ENCODE peak calls at places on chromosomes 12 and 14, in six cellular contexts. One of them, this sample, is unnamed.
A peak's percentile ranks its signal among the peaks of the same experiment; 100 is the strongest.

GRCh38 chr12:46693034-46693433 is 132.8 kb downstream of the SLC38A4 start:
- DNase-seq in H1: no peak
- DNase-seq in mesendoderm: no peak
- DNase-seq in mesenchymal stem cell: no peak
- DNase-seq in neuronal stem cell: no peak
- DNase-seq in IMR-90: no peak
- DNase-seq in this sample: no peak

GRCh38 chr12:29655861-29656260 is 127.9 kb downstream of the TMTC1 start:
- DNase-seq in mesenchymal stem cell: no peak
- DNase-seq in H1: no peak
- DNase-seq in IMR-90: peak; percentile 6
- DNase-seq in neuronal stem cell: no peak
- DNase-seq in mesendoderm: no peak
- DNase-seq in this sample: no peak

GRCh38 chr12:104825408-104825807 is 132.7 kb downstream of the SLC41A2 start:
- DNase-seq in IMR-90: peak; percentile 6
- DNase-seq in H1: no peak
- DNase-seq in neuronal stem cell: no peak
- DNase-seq in mesenchymal stem cell: peak; percentile 12
- DNase-seq in mesendoderm: peak; percentile 45
- DNase-seq in this sample: no peak

GRCh38 chr14:71454513-71455332 is 477.5 kb upstream of the RGS6 start:
- DNase-seq in neuronal stem cell: no peak
- DNase-seq in H1: no peak
- DNase-seq in mesendoderm: no peak
- DNase-seq in mesenchymal stem cell: no peak
- DNase-seq in IMR-90: no peak
- DNase-seq in this sample: no peak

GRCh38 chr12:47411961-47412360 is 293.9 kb downstream of the RPAP3 start:
- DNase-seq in H1: no peak
- DNase-seq in mesendoderm: no peak
- DNase-seq in neuronal stem cell: no peak
- DNase-seq in mesenchymal stem cell: no peak
- DNase-seq in IMR-90: peak; percentile 18
- DNase-seq in this sample: no peak

GRCh38 chr14:78921856-78922255 is 751.7 kb downstream of the NRXN3 start:
- DNase-seq in neuronal stem cell: no peak
- DNase-seq in IMR-90: peak; percentile 88
- DNase-seq in mesenchymal stem cell: peak; percentile 52
- DNase-seq in mesendoderm: peak; percentile 82
- DNase-seq in H1: no peak
- DNase-seq in this sample: no peak

GRCh38 chr12:57138526-57139272 is 8.7 kb downstream of the LRP1-AS start:
- DNase-seq in mesendoderm: no peak
- DNase-seq in neuronal stem cell: no peak
- DNase-seq in IMR-90: no peak
- DNase-seq in mesenchymal stem cell: no peak
- DNase-seq in H1: no peak
- DNase-seq in this sample: peak; percentile 75

GRCh38 chr14:55416866-55417265 is 5.2 kb upstream of the ATG14 start:
- DNase-seq in neuronal stem cell: peak; percentile 18
- DNase-seq in H1: peak; percentile 58
- DNase-seq in IMR-90: no peak
- DNase-seq in mesendoderm: peak; percentile 49
- DNase-seq in mesenchymal stem cell: peak; percentile 18
- DNase-seq in this sample: peak; percentile 42

GRCh38 chr12:127485528-127485927 is 781.4 kb upstream of the TMEM132C start:
- DNase-seq in H1: no peak
- DNase-seq in mesendoderm: peak; percentile 40
- DNase-seq in mesenchymal stem cell: peak; percentile 83
- DNase-seq in neuronal stem cell: no peak
- DNase-seq in IMR-90: peak; percentile 86
- DNase-seq in this sample: no peak

GRCh38 chr14:69547701-69548348 is 26.8 kb downstream of the CCDC177 start:
- DNase-seq in H1: peak; percentile 91
- DNase-seq in IMR-90: no peak
- DNase-seq in neuronal stem cell: peak; percentile 66
- DNase-seq in mesendoderm: peak; percentile 96
- DNase-seq in mesenchymal stem cell: peak; percentile 22
- DNase-seq in this sample: no peak

GRCh38 chr14:72614365-72614764 is 279.5 kb downstream of the DPF3 start:
- DNase-seq in IMR-90: no peak
- DNase-seq in H1: peak; percentile 33
- DNase-seq in mesendoderm: no peak
- DNase-seq in mesenchymal stem cell: no peak
- DNase-seq in neuronal stem cell: no peak
- DNase-seq in this sample: no peak

GRCh38 chr12:48159976-48160525 is 2.7 kb upstream of the ASB8 start:
- DNase-seq in H1: no peak
- DNase-seq in IMR-90: peak; percentile 21
- DNase-seq in mesenchymal stem cell: no peak
- DNase-seq in mesendoderm: no peak
- DNase-seq in neuronal stem cell: no peak
- DNase-seq in this sample: no peak

GRCh38 chr12:87870061-87870460 is 159.1 kb downstream of the C12orf50 start:
- DNase-seq in mesendoderm: no peak
- DNase-seq in mesenchymal stem cell: peak; percentile 21
- DNase-seq in H1: no peak
- DNase-seq in IMR-90: peak; percentile 51
- DNase-seq in neuronal stem cell: no peak
- DNase-seq in this sample: no peak

GRCh38 chr14:62943202-62943601 is 102.1 kb downstream of the KCNH5 start:
- DNase-seq in mesenchymal stem cell: no peak
- DNase-seq in IMR-90: peak; percentile 49
- DNase-seq in mesendoderm: no peak
- DNase-seq in neuronal stem cell: no peak
- DNase-seq in H1: no peak
- DNase-seq in this sample: no peak

GRCh38 chr12:57851552-57852186 is 5.1 kb upstream of the CTDSP2 start:
- DNase-seq in mesenchymal stem cell: no peak
- DNase-seq in H1: no peak
- DNase-seq in mesendoderm: no peak
- DNase-seq in IMR-90: no peak
- DNase-seq in neuronal stem cell: no peak
- DNase-seq in this sample: no peak

GRCh38 chr14:91885837-91886236 is 18.5 kb upstream of the TC2N start:
- DNase-seq in mesenchymal stem cell: no peak
- DNase-seq in H1: no peak
- DNase-seq in mesendoderm: no peak
- DNase-seq in neuronal stem cell: no peak
- DNase-seq in IMR-90: no peak
- DNase-seq in this sample: no peak

GRCh38 chr12:68028647-68029046 is 39.4 kb downstream of the IFNG-AS1 start:
- DNase-seq in neuronal stem cell: no peak
- DNase-seq in H1: no peak
- DNase-seq in mesendoderm: no peak
- DNase-seq in IMR-90: no peak
- DNase-seq in mesenchymal stem cell: no peak
- DNase-seq in this sample: no peak

GRCh38 chr12:91381309-91381804 is 198.7 kb upstream of the DCN start:
- DNase-seq in IMR-90: peak; percentile 86
- DNase-seq in mesenchymal stem cell: peak; percentile 89
- DNase-seq in mesendoderm: peak; percentile 95
- DNase-seq in H1: peak; percentile 66
- DNase-seq in neuronal stem cell: peak; percentile 84
- DNase-seq in this sample: no peak

GRCh38 chr12:18296201-18296908 is 35.0 kb downstream of the PIK3C2G start:
- DNase-seq in H1: no peak
- DNase-seq in IMR-90: no peak
- DNase-seq in neuronal stem cell: no peak
- DNase-seq in mesendoderm: no peak
- DNase-seq in mesenchymal stem cell: no peak
- DNase-seq in this sample: no peak

GRCh38 chr14:99143126-99143525 is 128.9 kb downstream of the BCL11B start:
- DNase-seq in mesendoderm: peak; percentile 96
- DNase-seq in IMR-90: no peak
- DNase-seq in mesenchymal stem cell: no peak
- DNase-seq in H1: no peak
- DNase-seq in neuronal stem cell: no peak
- DNase-seq in this sample: no peak

GRCh38 chr12:93497456-93497855 is 30.1 kb downstream of the MRPL42 start:
- DNase-seq in mesendoderm: no peak
- DNase-seq in neuronal stem cell: no peak
- DNase-seq in IMR-90: no peak
- DNase-seq in H1: no peak
- DNase-seq in mesenchymal stem cell: no peak
- DNase-seq in this sample: no peak

GRCh38 chr14:85987292-85987691 is 457.3 kb downstream of the FLRT2 start:
- DNase-seq in IMR-90: no peak
- DNase-seq in mesendoderm: peak; percentile 3
- DNase-seq in neuronal stem cell: no peak
- DNase-seq in mesenchymal stem cell: no peak
- DNase-seq in H1: no peak
- DNase-seq in this sample: no peak

GRCh38 chr12:14902465-14902864 is 16.8 kb upstream of the MGP start:
- DNase-seq in mesendoderm: no peak
- DNase-seq in IMR-90: peak; percentile 8
- DNase-seq in H1: no peak
- DNase-seq in mesenchymal stem cell: peak; percentile 30
- DNase-seq in neuronal stem cell: no peak
- DNase-seq in this sample: no peak

GRCh38 chr14:76870146-76870545 is 43.9 kb downstream of the LRRC74A start:
- DNase-seq in neuronal stem cell: peak; percentile 15
- DNase-seq in mesenchymal stem cell: peak; percentile 20
- DNase-seq in IMR-90: no peak
- DNase-seq in H1: no peak
- DNase-seq in mesendoderm: peak; percentile 74
- DNase-seq in this sample: peak; percentile 13

GRCh38 chr14:95838862-95839261 is 37.8 kb upstream of the TUNAR start:
- DNase-seq in H1: no peak
- DNase-seq in IMR-90: no peak
- DNase-seq in mesendoderm: no peak
- DNase-seq in neuronal stem cell: no peak
- DNase-seq in mesenchymal stem cell: no peak
- DNase-seq in this sample: no peak

GRCh38 chr14:43778956-43779639 is 728.0 kb downstream of the FSCB start:
- DNase-seq in IMR-90: no peak
- DNase-seq in neuronal stem cell: no peak
- DNase-seq in H1: no peak
- DNase-seq in mesenchymal stem cell: no peak
- DNase-seq in mesendoderm: no peak
- DNase-seq in this sample: no peak

GRCh38 chr12:18139254-18139653 is 49.3 kb upstream of the RERGL start:
- DNase-seq in neuronal stem cell: no peak
- DNase-seq in IMR-90: no peak
- DNase-seq in mesendoderm: no peak
- DNase-seq in H1: no peak
- DNase-seq in mesenchymal stem cell: no peak
- DNase-seq in this sample: no peak

GRCh38 chr12:52942056-52942913 is 6.6 kb upstream of the KRT18 start:
- DNase-seq in H1: no peak
- DNase-seq in IMR-90: peak; percentile 45
- DNase-seq in mesendoderm: no peak
- DNase-seq in neuronal stem cell: no peak
- DNase-seq in mesenchymal stem cell: no peak
- DNase-seq in this sample: peak; percentile 40

GRCh38 chr14:24780278-24780677 is 146.3 kb upstream of the GZMB start:
- DNase-seq in H1: no peak
- DNase-seq in mesendoderm: no peak
- DNase-seq in mesenchymal stem cell: no peak
- DNase-seq in neuronal stem cell: no peak
- DNase-seq in IMR-90: no peak
- DNase-seq in this sample: no peak

GRCh38 chr12:20181416-20181815 is 186.9 kb upstream of the PDE3A start:
- DNase-seq in H1: no peak
- DNase-seq in mesendoderm: no peak
- DNase-seq in mesenchymal stem cell: no peak
- DNase-seq in neuronal stem cell: no peak
- DNase-seq in IMR-90: no peak
- DNase-seq in this sample: no peak

GRCh38 chr12:20188930-20189653 is 179.2 kb upstream of the PDE3A start:
- DNase-seq in H1: no peak
- DNase-seq in mesenchymal stem cell: peak; percentile 42
- DNase-seq in IMR-90: no peak
- DNase-seq in neuronal stem cell: no peak
- DNase-seq in mesendoderm: peak; percentile 38
- DNase-seq in this sample: no peak

GRCh38 chr12:20184514-20184913 is 183.8 kb upstream of the PDE3A start:
- DNase-seq in mesenchymal stem cell: no peak
- DNase-seq in H1: no peak
- DNase-seq in mesendoderm: no peak
- DNase-seq in neuronal stem cell: no peak
- DNase-seq in IMR-90: no peak
- DNase-seq in this sample: no peak

GRCh38 chr12:20183563-20183962 is 184.8 kb upstream of the PDE3A start:
- DNase-seq in mesenchymal stem cell: peak; percentile 18
- DNase-seq in mesendoderm: no peak
- DNase-seq in IMR-90: peak; percentile 70
- DNase-seq in neuronal stem cell: no peak
- DNase-seq in H1: no peak
- DNase-seq in this sample: no peak
- H2BK5ac ChIP-seq in mesenchymal stem cell: no peak overlapping the region
- H2BK5ac ChIP-seq in mesendoderm: no peak overlapping the region
- H2BK5ac ChIP-seq in IMR-90: peak overlapping the region; percentile 76
- H2BK5ac ChIP-seq in neuronal stem cell: no peak overlapping the region
- H2BK5ac ChIP-seq in H1: no peak overlapping the region
- H2BK5ac ChIP-seq in this sample: no peak overlapping the region

GRCh38 chr12:12979151-12979550 is 20.9 kb downstream of the HEBP1 start:
- DNase-seq in mesenchymal stem cell: peak; percentile 89
- DNase-seq in neuronal stem cell: no peak
- DNase-seq in H1: no peak
- DNase-seq in IMR-90: peak; percentile 81
- DNase-seq in mesendoderm: no peak
- DNase-seq in this sample: peak; percentile 67
- H3K4me3 ChIP-seq in mesenchymal stem cell: no peak overlapping the region
- H3K4me3 ChIP-seq in neuronal stem cell: no peak overlapping the region
- H3K4me3 ChIP-seq in H1: no peak overlapping the region
- H3K4me3 ChIP-seq in IMR-90: no peak overlapping the region
- H3K4me3 ChIP-seq in mesendoderm: no peak overlapping the region
- H3K4me3 ChIP-seq in this sample: no peak overlapping the region

GRCh38 chr14:21558703-21559063 is 21.2 kb downstream of the OR10G3 start:
- DNase-seq in H1: no peak
- DNase-seq in neuronal stem cell: no peak
- DNase-seq in mesenchymal stem cell: no peak
- DNase-seq in IMR-90: no peak
- DNase-seq in mesendoderm: no peak
- DNase-seq in this sample: peak; percentile 45

GRCh38 chr14:21557084-21557901 is 22.6 kb downstream of the OR10G3 start:
- DNase-seq in neuronal stem cell: peak; percentile 100
- DNase-seq in mesendoderm: peak; percentile 99
- DNase-seq in H1: peak; percentile 84
- DNase-seq in mesenchymal stem cell: peak; percentile 93
- DNase-seq in IMR-90: peak; percentile 85
- DNase-seq in this sample: peak; percentile 93

GRCh38 chr14:21553266-21553665 is 26.6 kb downstream of the OR10G3 start:
- DNase-seq in mesendoderm: peak; percentile 55
- DNase-seq in neuronal stem cell: no peak
- DNase-seq in mesenchymal stem cell: no peak
- DNase-seq in H1: no peak
- DNase-seq in IMR-90: no peak
- DNase-seq in this sample: no peak

GRCh38 chr14:21556378-21557083 is 23.3 kb downstream of the OR10G3 start:
- DNase-seq in H1: no peak
- DNase-seq in neuronal stem cell: no peak
- DNase-seq in IMR-90: no peak
- DNase-seq in mesendoderm: no peak
- DNase-seq in mesenchymal stem cell: no peak
- DNase-seq in this sample: no peak
- H2BK5ac ChIP-seq in H1: peak overlapping the region; percentile 97
- H2BK5ac ChIP-seq in neuronal stem cell: no peak overlapping the region
- H2BK5ac ChIP-seq in IMR-90: no peak overlapping the region
- H2BK5ac ChIP-seq in mesendoderm: no peak overlapping the region
- H2BK5ac ChIP-seq in mesenchymal stem cell: no peak overlapping the region
- H2BK5ac ChIP-seq in this sample: no peak overlapping the region

GRCh38 chr12:112747501-112747900 is 44.0 kb upstream of the RPH3A start:
- DNase-seq in mesendoderm: no peak
- DNase-seq in mesenchymal stem cell: no peak
- DNase-seq in H1: no peak
- DNase-seq in IMR-90: no peak
- DNase-seq in neuronal stem cell: no peak
- DNase-seq in this sample: no peak
- H3K4me3 ChIP-seq in mesendoderm: no peak overlapping the region
- H3K4me3 ChIP-seq in mesenchymal stem cell: no peak overlapping the region
- H3K4me3 ChIP-seq in H1: no peak overlapping the region
- H3K4me3 ChIP-seq in IMR-90: no peak overlapping the region
- H3K4me3 ChIP-seq in neuronal stem cell: no peak overlapping the region
- H3K4me3 ChIP-seq in this sample: no peak overlapping the region

This sample was measured in trophoblast cell.